ENCODE peak calls at places on chromosomes 7 and 10, in ten cellular contexts. A, I, B, P, N, W, Q, H, C and M are unnamed samples.

GRCh38 chr7:137944168-137944567 is 57.7 kb downstream of the CREB3L2 start:
- DNase-seq in Q (no peak), A (no peak), C (no peak), N (no peak), H (no peak), I (no peak), W (no peak), P (no peak), B (no peak), M (no peak)

GRCh38 chr10:109971640-109972039 is 36.1 kb upstream of the ADD3 start:
- DNase-seq in H (no peak), N (no peak), I (no peak), A (no peak), P (no peak), B (no peak), C (no peak), Q (no peak), W (no peak), M (no peak)

GRCh38 chr7:5595545-5596045 is 172.0 kb upstream of the TNRC18 start:
- DNase-seq in I (no peak), W (no peak), N (no peak), H (no peak), P (no peak), C (no peak), B (no peak), Q (peak), A (no peak), M (no peak)

GRCh38 chr7:27143950-27144798 is 693 bp upstream of the HOXA5 start:
- DNase-seq in P (no peak), C (no peak), N (no peak), I (no peak), H (no peak), B (no peak), A (no peak), W (no peak), Q (no peak), M (no peak)

GRCh38 chr7:30790391-30790790 is 19.2 kb downstream of the MINDY4 start:
- DNase-seq in I (no peak), H (no peak), A (no peak), W (no peak), Q (no peak), B (no peak), P (no peak), C (no peak), N (no peak), M (no peak)

GRCh38 chr10:34506773-34507172 is 308.3 kb downstream of the PARD3 start:
- DNase-seq in I (no peak), P (no peak), C (no peak), H (no peak), N (no peak), W (no peak), A (no peak), B (no peak), Q (no peak), M (no peak)

GRCh38 chr10:69010151-69010640 is 21.6 kb downstream of the KIFBP start:
- DNase-seq in Q (no peak), C (no peak), N (no peak), A (no peak), W (no peak), B (no peak), P (no peak), H (no peak), I (no peak), M (no peak)

GRCh38 chr7:157520249-157520648 is 183.4 kb downstream of the DNAJB6 start:
- DNase-seq in W (no peak), P (no peak), Q (no peak), B (no peak), A (no peak), N (no peak), C (peak), H (no peak), I (no peak), M (no peak)

GRCh38 chr10:10222288-10222945 is 795.3 kb upstream of the CELF2 start:
- DNase-seq in A (no peak), W (no peak), I (no peak), Q (no peak), N (no peak), B (no peak), C (no peak), P (no peak), H (no peak), M (no peak)

GRCh38 chr7:69433086-69433485 is 165.2 kb upstream of the AUTS2 start:
- DNase-seq in C (no peak), N (no peak), P (no peak), Q (no peak), I (no peak), B (no peak), W (no peak), H (no peak), A (no peak), M (no peak)

GRCh38 chr7:129067943-129068548 is 13.1 kb upstream of the TNPO3 start:
- DNase-seq in P (no peak), I (no peak), A (no peak), H (no peak), Q (no peak), B (no peak), W (no peak), N (no peak), C (no peak), M (no peak)

GRCh38 chr10:93074137-93074596 is 474 bp downstream of the CYP26A1 start:
- DNase-seq in P (no peak), H (no peak), N (no peak), C (no peak), W (no peak), I (no peak), B (no peak), A (no peak), Q (no peak), M (no peak)

GRCh38 chr7:51601461-51601860 is 284.9 kb upstream of the COBL start:
- DNase-seq in A (no peak), I (no peak), N (no peak), B (peak), P (no peak), C (no peak), Q (no peak), W (no peak), H (no peak), M (no peak)

GRCh38 chr10:31204090-31204489 is 114.9 kb upstream of the ZEB1 start:
- DNase-seq in C (no peak), A (no peak), N (no peak), I (no peak), H (no peak), W (no peak), B (no peak), P (no peak), Q (no peak), M (no peak)

GRCh38 chr7:22913116-22913515 is 90.5 kb upstream of the TOMM7 start:
- DNase-seq in P (no peak), H (no peak), N (no peak), B (no peak), Q (no peak), A (no peak), I (no peak), C (no peak), W (no peak), M (no peak)

GRCh38 chr10:108051218-108051617 is 886.7 kb upstream of the SORCS1 start:
- DNase-seq in P (no peak), N (no peak), H (no peak), C (no peak), I (no peak), Q (no peak), B (no peak), A (no peak), W (no peak), M (no peak)

GRCh38 chr10:28761084-28761875 is 84.0 kb downstream of the BAMBI start:
- DNase-seq in N (no peak), B (no peak), A (no peak), Q (no peak), I (no peak), W (no peak), H (no peak), P (no peak), C (no peak), M (no peak)

GRCh38 chr10:70799124-70799523 is 13.9 kb upstream of the TBATA start:
- DNase-seq in W (no peak), Q (no peak), P (no peak), I (no peak), B (no peak), C (peak), H (no peak), N (no peak), A (no peak), M (no peak)

GRCh38 chr10:99292159-99292558 is 37.0 kb upstream of the CNNM1 start:
- DNase-seq in C (no peak), W (no peak), A (no peak), P (peak), N (no peak), I (no peak), H (no peak), Q (no peak), B (no peak), M (peak)

GRCh38 chr10:88838766-88839165 is 12.9 kb downstream of the ANKRD22 start:
- DNase-seq in P (no peak), N (no peak), C (no peak), B (no peak), Q (no peak), I (no peak), H (no peak), W (no peak), A (no peak), M (no peak)

GRCh38 chr10:96632974-96633373 is 46.2 kb upstream of the TM9SF3 start:
- DNase-seq in C (no peak), N (no peak), H (no peak), P (peak), B (peak), W (no peak), Q (no peak), I (no peak), A (no peak), M (no peak)

GRCh38 chr7:46932656-46933424 is 649.1 kb downstream of the TNS3 start:
- DNase-seq in P (peak), N (peak), Q (no peak), I (no peak), H (peak), A (no peak), W (no peak), C (no peak), B (peak), M (peak)

GRCh38 chr7:1725199-1725701 is 55.2 kb downstream of the ELFN1 start:
- DNase-seq in I (no peak), C (peak), B (peak), Q (no peak), H (no peak), N (no peak), A (no peak), P (peak), W (no peak), M (no peak)

GRCh38 chr7:25456467-25457171 is 228.3 kb upstream of the NPVF start:
- DNase-seq in A (no peak), C (no peak), Q (no peak), N (no peak), W (no peak), P (peak), B (no peak), I (no peak), H (peak), M (no peak)

GRCh38 chr10:70893227-70894006 is 5.1 kb upstream of the PCBD1 start:
- DNase-seq in B (no peak), A (no peak), Q (no peak), P (no peak), C (no peak), I (no peak), N (no peak), H (peak), W (no peak), M (no peak)

GRCh38 chr10:15043674-15044073 is at the start of gene OLAH:
- DNase-seq in I (no peak), A (no peak), P (no peak), B (no peak), N (no peak), Q (no peak), W (no peak), C (no peak), H (no peak), M (no peak)